ENCODE peak calls at places on chromosomes 7 and 10, in ten cellular contexts. I is NCI-H2029, O is bronchial epithelial cell, H is M059J, D is fibroblast of pulmonary artery, P is HuH-7, W is lower leg skin, N is NCI-H1105, M is NCI-H345, G is right lobe of liver. L is an unnamed sample.

GRCh38 chr7:4957847-4958476 is 1.0 kb downstream of the MMD2 start:
- DNase-seq in I (no peak), O (no peak), H (no peak), D (no peak), P (no peak), W (no peak), N (no peak), M (no peak), G (peak), L (no peak)

GRCh38 chr10:30422296-30422695 is 11.7 kb upstream of the MAP3K8 start:
- DNase-seq in I (no peak), O (no peak), H (no peak), D (no peak), P (no peak), W (no peak), N (no peak), M (no peak), G (no peak), L (no peak)

GRCh38 chr10:29643785-29644501 is 9.2 kb upstream of the SVIL start:
- DNase-seq in I (no peak), O (no peak), H (no peak), D (no peak), P (no peak), W (peak), N (no peak), M (no peak), G (no peak), L (no peak)

GRCh38 chr7:45917658-45918057 is 3.4 kb downstream of the IGFBP3 start:
- DNase-seq in I (peak), O (peak), H (peak), D (peak), P (peak), W (peak), N (peak), M (peak), G (peak), L (peak)

GRCh38 chr10:3836222-3836820 is 51.3 kb upstream of the KLF6 start:
- DNase-seq in I (no peak), O (no peak), H (no peak), D (no peak), P (no peak), W (no peak), N (no peak), M (no peak), G (no peak), L (no peak)

GRCh38 chr7:34086064-34086463 is 180.7 kb downstream of the BMPER start:
- DNase-seq in I (no peak), O (no peak), H (peak), D (no peak), P (no peak), W (no peak), N (no peak), M (no peak), G (no peak), L (no peak)

GRCh38 chr7:116671111-116671510 is 885 bp upstream of the MET start:
- DNase-seq in I (no peak), O (peak), H (no peak), D (no peak), P (no peak), W (no peak), N (no peak), M (no peak), G (no peak), L (no peak)

GRCh38 chr7:13420711-13421110 is 568.8 kb downstream of the ETV1 start:
- DNase-seq in I (no peak), O (no peak), H (no peak), D (no peak), P (no peak), W (no peak), N (no peak), M (no peak), G (no peak), L (no peak)

GRCh38 chr10:71260622-71261325 is 48.4 kb downstream of the UNC5B start:
- DNase-seq in I (no peak), O (peak), H (peak), D (peak), P (no peak), W (no peak), N (no peak), M (no peak), G (no peak), L (no peak)

GRCh38 chr7:37675739-37676138 is 7.8 kb upstream of the GPR141 start:
- DNase-seq in I (no peak), O (no peak), H (no peak), D (no peak), P (no peak), W (no peak), N (no peak), M (no peak), G (no peak), L (no peak)

GRCh38 chr10:131496351-131497052 is 185.0 kb upstream of the TCERG1L start:
- DNase-seq in I (no peak), O (no peak), H (no peak), D (no peak), P (no peak), W (no peak), N (no peak), M (no peak), G (no peak), L (no peak)

GRCh38 chr10:110138197-110138812 is 69.1 kb upstream of the MXI1 start:
- DNase-seq in I (no peak), O (peak), H (peak), D (peak), P (no peak), W (no peak), N (peak), M (peak), G (no peak), L (peak)